ENCODE peak calls at places on chromosomes 16 and 17, in eight cellular contexts. S is astrocyte; T is HT1080; W is fibroblast of the aortic adventitia; D is BE2C; R is NCI-H1436; E is iPS DF 6.9; B is activated CD4-positive, alpha-beta T cell treated with anti-CD3 and anti-CD28 coated beads, Interleukin-2, amount 10 ng/mL, durations not matched to agents 24 days and 14 days. C is an unnamed sample.

GRCh38 chr17:48791128-48792032 is 25.6 kb downstream of the TTLL6 start:
- DNase-seq in T (peak; percentile 85), D (peak; percentile 66), W (peak; percentile 87), R (peak; percentile 37), S (peak; percentile 46), B (peak; percentile 73), E (peak; percentile 67), C (peak; percentile 82)

GRCh38 chr17:67011527-67012175 is 32.7 kb upstream of the CACNG1 start:
- DNase-seq in R (no peak), D (no peak), B (no peak), E (no peak), S (no peak), T (no peak), W (no peak), C (no peak)

GRCh38 chr16:88775825-88776224 is 9.2 kb downstream of the PIEZO1 start:
- DNase-seq in R (no peak), B (no peak), W (no peak), E (no peak), T (no peak), S (no peak), D (no peak), C (no peak)

GRCh38 chr16:28042856-28043255 is 20.7 kb downstream of the GSG1L start:
- DNase-seq in D (no peak), S (peak; percentile 67), R (no peak), E (no peak), B (no peak), T (peak; percentile 6), W (peak; percentile 39), C (no peak)

GRCh38 chr17:63698381-63698885 is 1.5 kb downstream of the LIMD2 start:
- DNase-seq in D (no peak), R (no peak), S (no peak), E (no peak), W (no peak), B (no peak), T (no peak), C (no peak)

GRCh38 chr17:42087736-42088705 is 10.3 kb downstream of the ZNF385C start:
- DNase-seq in R (no peak), B (no peak), S (no peak), W (no peak), D (no peak), E (no peak), T (no peak), C (no peak)

GRCh38 chr16:695355-696089 is 5.3 kb upstream of the WDR24 start:
- DNase-seq in W (no peak), R (peak; percentile 17), T (no peak), S (no peak), B (peak; percentile 92), D (no peak), E (no peak), C (no peak)

GRCh38 chr16:48317614-48318013 is 67.6 kb downstream of the SIAH1 start:
- DNase-seq in E (no peak), T (peak; percentile 88), W (peak; percentile 70), S (peak; percentile 87), B (no peak), R (no peak), D (no peak), C (no peak)

GRCh38 chr16:56729351-56729735 is 586 bp upstream of the NUP93 start:
- DNase-seq in R (no peak), S (no peak), W (no peak), T (no peak), E (no peak), D (no peak), B (no peak), C (no peak)

GRCh38 chr17:79003661-79004411 is 5.7 kb downstream of the CANT1 start:
- DNase-seq in W (no peak), D (no peak), E (no peak), T (no peak), S (no peak), B (no peak), R (no peak), C (peak; percentile 34)

GRCh38 chr17:64992325-64992802 is 64.2 kb downstream of the GNA13 start:
- DNase-seq in W (peak; percentile 16), R (no peak), D (peak; percentile 40), B (no peak), E (no peak), T (peak; percentile 88), S (peak; percentile 64), C (no peak)

GRCh38 chr16:71479420-71479819 is 9.7 kb downstream of the ZNF19 start:
- DNase-seq in T (no peak), W (peak; percentile 33), S (no peak), B (no peak), E (no peak), R (peak; percentile 5), D (peak; percentile 33), C (peak; percentile 63)

GRCh38 chr16:54506691-54507090 is 220.1 kb upstream of the IRX3 start:
- DNase-seq in B (no peak), S (no peak), E (no peak), T (no peak), D (peak; percentile 26), R (peak; percentile 92), W (no peak), C (peak; percentile 34)

GRCh38 chr17:76682306-76682705 is 28.5 kb downstream of the MXRA7 start:
- DNase-seq in S (peak; percentile 88), D (no peak), R (no peak), T (no peak), E (no peak), B (no peak), W (peak; percentile 97), C (no peak)

GRCh38 chr16:14562691-14563491 is 67.2 kb downstream of the PARN start:
- DNase-seq in B (no peak), W (peak; percentile 79), S (peak; percentile 44), T (peak; percentile 4), E (no peak), D (no peak), R (peak; percentile 26), C (peak; percentile 34)

GRCh38 chr17:19897108-19897854 is 29.5 kb upstream of the ULK2 start:
- DNase-seq in E (no peak), D (peak; percentile 13), S (no peak), B (no peak), W (no peak), R (no peak), T (no peak), C (no peak)

C was measured in D341Med.